ENCODE peak calls at places on chromosomes 1 and 21, in five cellular contexts. One of them, this sample, is unnamed. For H3K27me3, the result is how much of the 10 kb centered on the place peaks cover.

GRCh38 chr1:17016317-17016661 is 4.6 kb upstream of the ATP13A2 start:
- DNase-seq in heart right ventricle: no peak
- DNase-seq in cardiac muscle cell: no peak
- DNase-seq in ascending aorta: no peak
- DNase-seq in lung: no peak
- DNase-seq in this sample: no peak

GRCh38 chr1:17141441-17142197 is 22.4 kb upstream of the PADI2 start:
- DNase-seq in heart right ventricle: no peak
- DNase-seq in cardiac muscle cell: no peak
- DNase-seq in ascending aorta: no peak
- DNase-seq in lung: no peak
- DNase-seq in this sample: no peak

GRCh38 chr1:230306158-230306557 is 120.0 kb downstream of the PGBD5 start:
- DNase-seq in heart right ventricle: no peak
- DNase-seq in cardiac muscle cell: no peak
- DNase-seq in ascending aorta: no peak
- DNase-seq in lung: no peak
- DNase-seq in this sample: no peak

GRCh38 chr1:74317663-74318062 is 82.5 kb downstream of the TNNI3K start:
- DNase-seq in heart right ventricle: no peak
- DNase-seq in cardiac muscle cell: no peak
- DNase-seq in ascending aorta: no peak
- DNase-seq in lung: no peak
- DNase-seq in this sample: no peak

GRCh38 chr21:44483288-44484237 is 28.3 kb downstream of the LRRC3 start:
- DNase-seq in heart right ventricle: no peak
- DNase-seq in cardiac muscle cell: no peak
- DNase-seq in ascending aorta: no peak
- DNase-seq in lung: no peak
- DNase-seq in this sample: no peak

GRCh38 chr1:7404046-7404742 is 366.9 kb upstream of the VAMP3 start:
- DNase-seq in heart right ventricle: peak
- DNase-seq in cardiac muscle cell: no peak
- DNase-seq in ascending aorta: no peak
- DNase-seq in lung: no peak
- DNase-seq in this sample: no peak

GRCh38 chr1:226532553-226532952 is 16.0 kb upstream of the STUM start:
- DNase-seq in heart right ventricle: no peak
- DNase-seq in cardiac muscle cell: peak
- DNase-seq in ascending aorta: no peak
- DNase-seq in lung: no peak
- DNase-seq in this sample: no peak

GRCh38 chr1:68188644-68189340 is 43.5 kb downstream of the WLS start:
- DNase-seq in heart right ventricle: no peak
- DNase-seq in cardiac muscle cell: no peak
- DNase-seq in ascending aorta: no peak
- DNase-seq in lung: no peak
- DNase-seq in this sample: no peak

GRCh38 chr1:228370439-228370940 is 36.1 kb downstream of the TRIM11 start:
- DNase-seq in heart right ventricle: no peak
- DNase-seq in cardiac muscle cell: no peak
- DNase-seq in ascending aorta: no peak
- DNase-seq in lung: no peak
- DNase-seq in this sample: no peak

GRCh38 chr1:77925966-77926365 is 37.5 kb downstream of the NEXN start:
- DNase-seq in heart right ventricle: no peak
- DNase-seq in cardiac muscle cell: no peak
- DNase-seq in ascending aorta: no peak
- DNase-seq in lung: no peak
- DNase-seq in this sample: no peak

GRCh38 chr1:109190189-109190588 is 23.5 kb upstream of the SARS1 start:
- DNase-seq in heart right ventricle: no peak
- DNase-seq in cardiac muscle cell: no peak
- DNase-seq in ascending aorta: no peak
- DNase-seq in lung: no peak
- DNase-seq in this sample: no peak

GRCh38 chr1:232221790-232222499 is 408.0 kb downstream of the SIPA1L2 start:
- DNase-seq in heart right ventricle: no peak
- DNase-seq in cardiac muscle cell: no peak
- DNase-seq in ascending aorta: no peak
- DNase-seq in lung: peak
- DNase-seq in this sample: no peak

GRCh38 chr1:160834945-160835565 is 27.6 kb downstream of the CD244 start:
- DNase-seq in heart right ventricle: peak
- DNase-seq in cardiac muscle cell: peak
- DNase-seq in ascending aorta: no peak
- DNase-seq in lung: no peak
- DNase-seq in this sample: no peak

GRCh38 chr1:221739018-221739676 is 2.7 kb downstream of the DUSP10 start:
- DNase-seq in heart right ventricle: no peak
- DNase-seq in cardiac muscle cell: no peak
- DNase-seq in ascending aorta: no peak
- DNase-seq in lung: no peak
- DNase-seq in this sample: no peak

GRCh38 chr1:229379901-229380300 is 37.1 kb upstream of the CCSAP start:
- DNase-seq in heart right ventricle: no peak
- DNase-seq in cardiac muscle cell: no peak
- DNase-seq in ascending aorta: no peak
- DNase-seq in lung: no peak
- DNase-seq in this sample: no peak

GRCh38 chr1:21270086-21270689 is 20.1 kb downstream of the ECE1 start:
- DNase-seq in heart right ventricle: peak
- DNase-seq in cardiac muscle cell: peak
- DNase-seq in ascending aorta: peak
- DNase-seq in lung: peak
- DNase-seq in this sample: peak

GRCh38 chr1:66996018-66996682 is 57.8 kb downstream of the SLC35D1 start:
- DNase-seq in heart right ventricle: peak
- DNase-seq in cardiac muscle cell: peak
- DNase-seq in ascending aorta: peak
- DNase-seq in lung: peak
- DNase-seq in this sample: peak

GRCh38 chr1:210597555-210598134 is 268.9 kb downstream of the HHAT start:
- DNase-seq in heart right ventricle: no peak
- DNase-seq in cardiac muscle cell: no peak
- DNase-seq in ascending aorta: no peak
- DNase-seq in lung: peak
- DNase-seq in this sample: no peak

GRCh38 chr1:210143465-210144062 is 89.0 kb upstream of the SERTAD4 start:
- DNase-seq in heart right ventricle: peak
- DNase-seq in cardiac muscle cell: peak
- DNase-seq in ascending aorta: peak
- DNase-seq in lung: peak
- DNase-seq in this sample: no peak

GRCh38 chr1:184242507-184242943 is 144.3 kb upstream of the C1orf21 start:
- DNase-seq in heart right ventricle: peak
- DNase-seq in cardiac muscle cell: peak
- DNase-seq in ascending aorta: no peak
- DNase-seq in lung: no peak
- DNase-seq in this sample: peak

GRCh38 chr1:174204697-174205308 is 45.5 kb downstream of the RABGAP1L start:
- DNase-seq in heart right ventricle: no peak
- DNase-seq in cardiac muscle cell: no peak
- DNase-seq in ascending aorta: no peak
- DNase-seq in lung: no peak
- DNase-seq in this sample: no peak

GRCh38 chr1:27430903-27431653 is 38.7 kb downstream of the GPR3 start:
- DNase-seq in heart right ventricle: peak
- DNase-seq in cardiac muscle cell: no peak
- DNase-seq in ascending aorta: peak
- DNase-seq in lung: no peak
- DNase-seq in this sample: no peak

GRCh38 chr1:110672001-110672752 is 2.6 kb downstream of the KCNA3 start:
- DNase-seq in heart right ventricle: peak
- DNase-seq in cardiac muscle cell: no peak
- DNase-seq in ascending aorta: no peak
- DNase-seq in lung: no peak
- DNase-seq in this sample: no peak

GRCh38 chr1:110673197-110673701 is 1.5 kb downstream of the KCNA3 start:
- DNase-seq in heart right ventricle: no peak
- DNase-seq in cardiac muscle cell: no peak
- DNase-seq in ascending aorta: no peak
- DNase-seq in lung: no peak
- DNase-seq in this sample: no peak

GRCh38 chr1:110672753-110673108 is 2.0 kb downstream of the KCNA3 start:
- DNase-seq in heart right ventricle: no peak
- DNase-seq in cardiac muscle cell: no peak
- DNase-seq in ascending aorta: no peak
- DNase-seq in lung: no peak
- DNase-seq in this sample: no peak

GRCh38 chr1:110673805-110674336 is 869 bp downstream of the KCNA3 start:
- DNase-seq in heart right ventricle: no peak
- DNase-seq in cardiac muscle cell: no peak
- DNase-seq in ascending aorta: no peak
- DNase-seq in lung: no peak
- DNase-seq in this sample: no peak

DNA sequence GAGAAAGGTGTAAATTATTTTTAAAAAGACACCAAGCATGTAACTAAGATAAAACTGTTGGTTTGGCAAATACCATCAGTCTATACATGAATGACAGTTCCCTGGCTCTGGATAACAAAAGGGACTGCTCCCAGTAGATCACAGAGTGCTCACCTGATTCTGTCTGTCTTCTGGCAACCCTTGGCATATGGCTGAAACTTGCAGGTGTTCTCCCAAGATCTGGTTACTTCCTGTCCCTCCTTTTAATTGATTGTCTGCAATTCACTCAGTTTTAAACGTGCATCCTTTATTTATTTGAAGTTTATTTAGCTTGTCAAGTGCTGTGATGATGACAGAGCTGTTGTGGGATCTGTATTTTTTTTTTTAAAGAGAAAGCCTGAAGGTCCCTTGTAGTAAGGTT is 3.4 kb downstream of the KCNA3 start:
- DNase-seq in heart right ventricle: no peak
- DNase-seq in cardiac muscle cell: no peak
- DNase-seq in ascending aorta: no peak
- DNase-seq in lung: no peak
- DNase-seq in this sample: no peak
- H3K4me3 ChIP-seq in heart right ventricle: no peak
- H3K4me3 ChIP-seq in cardiac muscle cell: no peak
- H3K4me3 ChIP-seq in ascending aorta: no peak
- H3K4me3 ChIP-seq in lung: no peak
- H3K4me3 ChIP-seq in this sample: no peak

DNA sequence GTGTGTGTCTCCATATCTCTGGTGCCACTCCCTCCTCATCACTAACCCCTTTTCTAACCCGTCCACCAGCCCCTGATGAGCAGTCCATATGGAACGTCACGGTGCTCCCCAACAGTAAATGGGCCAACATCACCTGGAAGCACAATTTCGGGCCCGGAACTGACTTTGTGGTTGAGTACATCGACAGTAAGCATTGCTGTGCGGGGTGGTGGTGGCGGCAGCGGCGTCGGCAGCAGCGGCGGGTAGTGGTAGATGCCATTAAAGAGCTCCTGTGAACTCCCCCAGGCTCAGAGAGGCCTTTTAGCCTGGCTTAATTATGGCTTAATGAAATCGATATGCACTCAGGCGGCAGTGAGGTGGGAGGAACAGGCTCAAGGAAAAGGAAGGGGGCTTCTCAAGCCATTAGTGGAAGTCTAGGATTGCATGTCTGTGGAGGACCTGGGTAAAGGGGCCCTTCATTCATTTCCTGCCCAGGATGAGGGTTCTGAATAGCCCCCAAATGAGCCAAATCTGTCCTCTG is 41.9 kb upstream of the CNTN2 start:
- DNase-seq in heart right ventricle: no peak
- DNase-seq in cardiac muscle cell: no peak
- DNase-seq in ascending aorta: no peak
- DNase-seq in lung: no peak
- DNase-seq in this sample: no peak
- H3K27me3 ChIP-seq in heart right ventricle: under half
- H3K27me3 ChIP-seq in cardiac muscle cell: under half
- H3K27me3 ChIP-seq in ascending aorta: under half
- H3K27me3 ChIP-seq in lung: under half
- H3K27me3 ChIP-seq in this sample: under half

DNA sequence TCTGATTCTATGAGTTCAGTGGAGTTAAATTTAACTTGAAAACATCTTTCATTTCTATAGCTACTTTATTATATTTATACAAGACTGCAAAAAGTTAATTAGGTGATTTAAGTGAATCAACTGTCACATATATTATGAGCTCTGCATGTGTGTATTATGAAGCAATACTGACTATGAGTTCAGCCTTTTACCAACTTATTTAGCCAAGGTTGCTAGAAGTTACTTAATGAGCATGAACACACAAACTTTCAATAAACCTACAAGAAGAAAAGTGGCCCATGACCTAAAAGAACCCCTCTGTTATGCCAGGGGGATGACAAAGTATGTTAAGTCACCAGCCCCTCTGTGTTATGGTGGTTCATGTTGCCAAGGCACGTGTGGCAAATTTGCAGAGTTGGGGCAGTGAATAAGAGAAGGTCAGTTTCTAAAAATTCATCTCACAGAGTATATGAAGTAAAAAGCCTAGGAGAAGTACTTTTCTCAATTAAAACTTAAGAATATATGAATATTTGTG is 86.7 kb upstream of the LYPLAL1 start:
- DNase-seq in heart right ventricle: no peak
- DNase-seq in cardiac muscle cell: no peak
- DNase-seq in ascending aorta: no peak
- DNase-seq in lung: no peak
- DNase-seq in this sample: no peak
- H3K27ac ChIP-seq in heart right ventricle: no peak
- H3K27ac ChIP-seq in cardiac muscle cell: no peak
- H3K27ac ChIP-seq in ascending aorta: no peak
- H3K27ac ChIP-seq in lung: no peak
- H3K27ac ChIP-seq in this sample: no peak

GRCh38 chr21:41065539-41065938 is 102.4 kb upstream of the BACE2 start:
- DNase-seq in heart right ventricle: no peak
- DNase-seq in cardiac muscle cell: no peak
- DNase-seq in ascending aorta: no peak
- DNase-seq in lung: no peak
- DNase-seq in this sample: no peak

GRCh38 chr21:41071410-41071809 is 96.5 kb upstream of the BACE2 start:
- DNase-seq in heart right ventricle: no peak
- DNase-seq in cardiac muscle cell: peak
- DNase-seq in ascending aorta: no peak
- DNase-seq in lung: no peak
- DNase-seq in this sample: no peak

GRCh38 chr21:41068411-41069304 is 99.3 kb upstream of the BACE2 start:
- DNase-seq in heart right ventricle: peak
- DNase-seq in cardiac muscle cell: peak
- DNase-seq in ascending aorta: peak
- DNase-seq in lung: peak
- DNase-seq in this sample: peak

GRCh38 chr21:41066086-41066938 is 101.6 kb upstream of the BACE2 start:
- DNase-seq in heart right ventricle: no peak
- DNase-seq in cardiac muscle cell: no peak
- DNase-seq in ascending aorta: no peak
- DNase-seq in lung: no peak
- DNase-seq in this sample: no peak

GRCh38 chr21:41069305-41069642 is 98.7 kb upstream of the BACE2 start:
- DNase-seq in heart right ventricle: no peak
- DNase-seq in cardiac muscle cell: no peak
- DNase-seq in ascending aorta: no peak
- DNase-seq in lung: no peak
- DNase-seq in this sample: no peak
- H3K4me3 ChIP-seq in heart right ventricle: no peak
- H3K4me3 ChIP-seq in cardiac muscle cell: no peak
- H3K4me3 ChIP-seq in ascending aorta: no peak
- H3K4me3 ChIP-seq in lung: no peak
- H3K4me3 ChIP-seq in this sample: no peak

GRCh38 chr1:207804746-207805468 is 53.1 kb downstream of the CD46 start:
- DNase-seq in heart right ventricle: no peak
- DNase-seq in cardiac muscle cell: no peak
- DNase-seq in ascending aorta: no peak
- DNase-seq in lung: no peak
- DNase-seq in this sample: no peak
- H3K27me3 ChIP-seq in heart right ventricle: under half
- H3K27me3 ChIP-seq in cardiac muscle cell: under half
- H3K27me3 ChIP-seq in ascending aorta: under half
- H3K27me3 ChIP-seq in lung: under half
- H3K27me3 ChIP-seq in this sample: under half